ENCODE peak calls at places on chromosome 5, in eight cellular contexts. L is HFFc6, W is GM12865, F is WTC11, S is B cell, O is H9, V is lower lobe of right lung, C is endothelial cell. Q is an unnamed sample.

GRCh38 chr5:122458278-122458872 is 146.3 kb downstream of the SNCAIP start:
- DNase-seq in L (no peak), W (peak), F (peak), S (no peak), O (no peak), V (no peak), C (no peak), Q (no peak)

GRCh38 chr5:163163858-163164257 is 273.5 kb upstream of the CCNG1 start:
- DNase-seq in L (no peak), W (no peak), F (no peak), S (no peak), O (no peak), V (no peak), C (no peak), Q (no peak)

GRCh38 chr5:142841511-142842255 is 71.5 kb downstream of the ARHGAP26 start:
- DNase-seq in L (peak), W (no peak), F (peak), S (no peak), O (peak), V (no peak), C (no peak), Q (peak)

GRCh38 chr5:125485003-125485641 is 738.7 kb upstream of the ZNF608 start:
- DNase-seq in L (peak), W (peak), F (no peak), S (no peak), O (no peak), V (no peak), C (no peak), Q (no peak)

GRCh38 chr5:121199238-121199999 is 652.3 kb upstream of the FTMT start:
- DNase-seq in L (no peak), W (no peak), F (no peak), S (no peak), O (no peak), V (no peak), C (no peak), Q (no peak)

GRCh38 chr5:110096419-110096818 is 406.7 kb downstream of the MAN2A1 start:
- DNase-seq in L (no peak), W (no peak), F (no peak), S (no peak), O (no peak), V (no peak), C (no peak), Q (no peak)

GRCh38 chr5:81994679-81995078 is 22.9 kb downstream of the ATG10 start:
- DNase-seq in L (no peak), W (no peak), F (no peak), S (no peak), O (no peak), V (no peak), C (no peak), Q (no peak)

GRCh38 chr5:11797132-11797531 is 107.1 kb downstream of the CTNND2 start:
- DNase-seq in L (no peak), W (no peak), F (peak), S (no peak), O (no peak), V (no peak), C (no peak), Q (no peak)

GRCh38 chr5:17218353-17219005 is 1.0 kb downstream of the BASP1 start:
- DNase-seq in L (peak), W (peak), F (peak), S (peak), O (no peak), V (peak), C (peak), Q (peak)

GRCh38 chr5:124252751-124253146 is 493.7 kb downstream of the ZNF608 start:
- DNase-seq in L (no peak), W (no peak), F (no peak), S (no peak), O (no peak), V (no peak), C (no peak), Q (no peak)

GRCh38 chr5:137728048-137728447 is 7.8 kb downstream of the KLHL3 start:
- DNase-seq in L (no peak), W (no peak), F (no peak), S (no peak), O (no peak), V (no peak), C (no peak), Q (no peak)
- TF ChIP-seq CTCF in L (peak), W (no peak), F (no peak), S (no peak), O (peak), V (no peak), C (no peak), Q (no peak)

DNA sequence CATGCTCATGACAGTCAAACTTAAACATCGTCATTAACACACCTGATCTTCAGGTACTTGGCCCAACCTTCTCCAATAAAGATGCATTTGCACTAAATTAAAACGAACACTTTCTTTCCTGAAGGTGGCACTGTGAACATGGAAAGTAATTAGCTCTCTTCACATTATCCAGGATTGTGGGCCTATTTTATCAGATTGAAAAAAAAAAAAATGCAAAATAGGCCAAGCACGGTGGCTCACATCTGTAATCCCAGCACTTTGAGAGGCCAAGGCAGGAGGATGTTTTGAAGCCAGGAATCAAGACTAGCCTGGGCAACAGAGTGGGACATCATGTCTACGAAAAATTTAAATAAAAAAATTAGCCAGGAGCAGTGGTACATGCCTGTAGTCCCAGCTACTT is 14.4 kb upstream of the CDC20B start:
- DNase-seq in L (peak), W (no peak), F (no peak), S (no peak), O (no peak), V (no peak), C (no peak), Q (no peak)
- TF ChIP-seq CTCF in L (peak), W (no peak), F (no peak), S (no peak), O (peak), V (no peak), C (no peak), Q (peak)

GRCh38 chr5:36078430-36078829 is 11.7 kb upstream of the UGT3A2 start:
- DNase-seq in L (no peak), W (no peak), F (no peak), S (no peak), O (no peak), V (no peak), C (no peak), Q (no peak)

GRCh38 chr5:36073595-36074216 is 7.0 kb upstream of the UGT3A2 start:
- DNase-seq in L (no peak), W (peak), F (peak), S (no peak), O (peak), V (no peak), C (no peak), Q (no peak)

GRCh38 chr5:36079200-36079761 is 12.6 kb upstream of the UGT3A2 start:
- DNase-seq in L (peak), W (peak), F (peak), S (peak), O (peak), V (no peak), C (peak), Q (peak)
- TF ChIP-seq CTCF in L (peak), W (peak), F (peak), S (peak), O (peak), V (peak), C (peak), Q (peak)

GRCh38 chr5:180813418-180813817 is 10.8 kb upstream of the MGAT1 start:
- DNase-seq in L (no peak), W (no peak), F (no peak), S (no peak), O (no peak), V (no peak), C (no peak), Q (no peak)
- TF ChIP-seq CTCF in L (peak), W (peak), F (no peak), S (no peak), O (peak), V (no peak), C (no peak), Q (no peak)

GRCh38 chr5:42109006-42109572 is 184.0 kb downstream of the FBXO4 start:
- DNase-seq in L (no peak), W (no peak), F (no peak), S (no peak), O (no peak), V (no peak), C (no peak), Q (no peak)
- TF ChIP-seq CTCF in L (no peak), W (no peak), F (no peak), S (no peak), O (no peak), V (no peak), C (no peak), Q (no peak)

DNA sequence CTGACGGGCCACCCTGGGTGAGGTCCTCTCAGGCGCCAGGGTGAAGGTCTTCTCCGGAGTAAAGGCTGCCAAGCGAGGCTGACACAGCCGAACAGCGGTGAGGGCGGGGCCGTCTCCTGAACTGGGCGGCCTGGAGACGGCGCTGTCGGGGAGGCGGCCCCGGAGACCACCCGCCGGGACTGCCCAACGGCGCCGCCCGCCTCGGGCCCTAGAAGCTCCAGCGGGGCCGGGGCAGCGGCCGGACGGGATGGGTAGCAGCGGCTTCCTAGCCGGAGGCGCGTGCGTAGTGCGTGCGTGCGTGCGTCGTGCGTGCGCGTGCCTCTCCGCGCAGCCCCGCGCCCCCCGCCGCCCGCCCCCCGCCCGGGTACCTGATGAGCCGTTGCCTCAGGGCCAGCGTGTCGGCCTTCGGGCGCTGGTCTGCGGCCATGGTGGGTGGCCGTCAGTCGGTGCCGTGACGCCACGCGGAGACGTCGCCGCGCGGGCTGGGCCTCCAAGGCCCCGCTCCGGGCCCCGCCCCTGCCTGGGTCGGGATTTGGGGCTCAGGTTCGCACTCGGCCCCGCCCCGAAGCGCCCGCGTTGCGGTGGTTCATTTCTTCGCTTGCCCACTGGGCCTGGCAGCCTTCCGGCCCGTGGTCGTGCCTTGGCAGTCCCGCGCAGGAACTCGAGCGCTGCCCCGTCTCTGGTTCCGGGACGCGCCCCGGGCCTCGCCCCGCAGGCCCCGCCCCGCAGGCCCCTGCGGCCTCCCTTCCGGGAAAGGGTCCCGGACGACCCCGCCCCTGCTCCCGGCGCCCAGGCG is at the start of gene PHYKPL:
- DNase-seq in L (peak), W (peak), F (peak), S (peak), O (peak), V (peak), C (peak), Q (peak)
- TF ChIP-seq CTCF in L (peak), W (no peak), F (no peak), S (no peak), O (peak), V (no peak), C (no peak), Q (no peak)

Q was measured in neural crest cell.